ENCODE peak calls at places on chromosomes 11 and 22, in eight cellular contexts. One of them, this sample, is unnamed.

GRCh38 chr11:20360650-20361049 is 2.9 kb upstream of the HTATIP2 start:
- DNase-seq in coronary artery: no peak
- DNase-seq in Calu3: peak; percentile 69
- DNase-seq in nephron progenitor cell: no peak
- DNase-seq in CD4-positive, alpha-beta T cell: peak; percentile 3
- DNase-seq in NCI-H1694 treated with DMSO at 0.1 percent for 48 hours: no peak
- DNase-seq in stimulated activated CD8-positive, alpha-beta memory T cell treated with anti-CD3 and anti-CD28 coated beads, Interleukin-4, amount 100 ng/mL, for 1 hour: no peak
- DNase-seq in pancreas: no peak
- DNase-seq in this sample: no peak

GRCh38 chr11:130817608-130817944 is 98.7 kb downstream of the SNX19 start:
- DNase-seq in coronary artery: no peak
- DNase-seq in Calu3: no peak
- DNase-seq in nephron progenitor cell: no peak
- DNase-seq in CD4-positive, alpha-beta T cell: no peak
- DNase-seq in NCI-H1694 treated with DMSO at 0.1 percent for 48 hours: no peak
- DNase-seq in stimulated activated CD8-positive, alpha-beta memory T cell treated with anti-CD3 and anti-CD28 coated beads, Interleukin-4, amount 100 ng/mL, for 1 hour: no peak
- DNase-seq in pancreas: no peak
- DNase-seq in this sample: no peak

GRCh38 chr11:76859708-76860233 is 947 bp upstream of the ACER3 start:
- DNase-seq in coronary artery: no peak
- DNase-seq in Calu3: no peak
- DNase-seq in nephron progenitor cell: no peak
- DNase-seq in CD4-positive, alpha-beta T cell: no peak
- DNase-seq in NCI-H1694 treated with DMSO at 0.1 percent for 48 hours: no peak
- DNase-seq in stimulated activated CD8-positive, alpha-beta memory T cell treated with anti-CD3 and anti-CD28 coated beads, Interleukin-4, amount 100 ng/mL, for 1 hour: no peak
- DNase-seq in pancreas: no peak
- DNase-seq in this sample: no peak

GRCh38 chr11:108278546-108278945 is 55.7 kb downstream of the ATM start:
- DNase-seq in coronary artery: no peak
- DNase-seq in Calu3: no peak
- DNase-seq in nephron progenitor cell: no peak
- DNase-seq in CD4-positive, alpha-beta T cell: no peak
- DNase-seq in NCI-H1694 treated with DMSO at 0.1 percent for 48 hours: no peak
- DNase-seq in stimulated activated CD8-positive, alpha-beta memory T cell treated with anti-CD3 and anti-CD28 coated beads, Interleukin-4, amount 100 ng/mL, for 1 hour: no peak
- DNase-seq in pancreas: peak; percentile 1
- DNase-seq in this sample: no peak

GRCh38 chr11:107969219-107969618 is 39.5 kb upstream of the CUL5 start:
- DNase-seq in coronary artery: no peak
- DNase-seq in Calu3: no peak
- DNase-seq in nephron progenitor cell: no peak
- DNase-seq in CD4-positive, alpha-beta T cell: no peak
- DNase-seq in NCI-H1694 treated with DMSO at 0.1 percent for 48 hours: no peak
- DNase-seq in stimulated activated CD8-positive, alpha-beta memory T cell treated with anti-CD3 and anti-CD28 coated beads, Interleukin-4, amount 100 ng/mL, for 1 hour: no peak
- DNase-seq in pancreas: no peak
- DNase-seq in this sample: no peak

GRCh38 chr11:64970731-64971151 is 1.2 kb downstream of the MAJIN start:
- DNase-seq in coronary artery: no peak
- DNase-seq in Calu3: peak; percentile 68
- DNase-seq in nephron progenitor cell: no peak
- DNase-seq in CD4-positive, alpha-beta T cell: peak; percentile 5
- DNase-seq in NCI-H1694 treated with DMSO at 0.1 percent for 48 hours: no peak
- DNase-seq in stimulated activated CD8-positive, alpha-beta memory T cell treated with anti-CD3 and anti-CD28 coated beads, Interleukin-4, amount 100 ng/mL, for 1 hour: no peak
- DNase-seq in pancreas: no peak
- DNase-seq in this sample: no peak

GRCh38 chr11:85953491-85954143 is 98.4 kb downstream of the CCDC83 start:
- DNase-seq in coronary artery: no peak
- DNase-seq in Calu3: no peak
- DNase-seq in nephron progenitor cell: no peak
- DNase-seq in CD4-positive, alpha-beta T cell: no peak
- DNase-seq in NCI-H1694 treated with DMSO at 0.1 percent for 48 hours: no peak
- DNase-seq in stimulated activated CD8-positive, alpha-beta memory T cell treated with anti-CD3 and anti-CD28 coated beads, Interleukin-4, amount 100 ng/mL, for 1 hour: no peak
- DNase-seq in pancreas: no peak
- DNase-seq in this sample: no peak

GRCh38 chr11:130160460-130161090 is 993 bp downstream of the ST14 start:
- DNase-seq in coronary artery: no peak
- DNase-seq in Calu3: no peak
- DNase-seq in nephron progenitor cell: no peak
- DNase-seq in CD4-positive, alpha-beta T cell: no peak
- DNase-seq in NCI-H1694 treated with DMSO at 0.1 percent for 48 hours: no peak
- DNase-seq in stimulated activated CD8-positive, alpha-beta memory T cell treated with anti-CD3 and anti-CD28 coated beads, Interleukin-4, amount 100 ng/mL, for 1 hour: no peak
- DNase-seq in pancreas: no peak
- DNase-seq in this sample: no peak

GRCh38 chr11:33857924-33858323 is 34.0 kb downstream of the LMO2 start:
- DNase-seq in coronary artery: no peak
- DNase-seq in Calu3: peak; percentile 78
- DNase-seq in nephron progenitor cell: peak; percentile 85
- DNase-seq in CD4-positive, alpha-beta T cell: peak; percentile 58
- DNase-seq in NCI-H1694 treated with DMSO at 0.1 percent for 48 hours: peak; percentile 55
- DNase-seq in stimulated activated CD8-positive, alpha-beta memory T cell treated with anti-CD3 and anti-CD28 coated beads, Interleukin-4, amount 100 ng/mL, for 1 hour: peak; percentile 41
- DNase-seq in pancreas: peak; percentile 51
- DNase-seq in this sample: peak; percentile 24

GRCh38 chr11:46298699-46299424 is 21.4 kb downstream of the CREB3L1 start:
- DNase-seq in coronary artery: no peak
- DNase-seq in Calu3: no peak
- DNase-seq in nephron progenitor cell: no peak
- DNase-seq in CD4-positive, alpha-beta T cell: no peak
- DNase-seq in NCI-H1694 treated with DMSO at 0.1 percent for 48 hours: no peak
- DNase-seq in stimulated activated CD8-positive, alpha-beta memory T cell treated with anti-CD3 and anti-CD28 coated beads, Interleukin-4, amount 100 ng/mL, for 1 hour: no peak
- DNase-seq in pancreas: no peak
- DNase-seq in this sample: no peak

GRCh38 chr22:42962295-42963230 is 52.4 kb downstream of the PACSIN2 start:
- DNase-seq in coronary artery: no peak
- DNase-seq in Calu3: peak; percentile 77
- DNase-seq in nephron progenitor cell: no peak
- DNase-seq in CD4-positive, alpha-beta T cell: no peak
- DNase-seq in NCI-H1694 treated with DMSO at 0.1 percent for 48 hours: no peak
- DNase-seq in stimulated activated CD8-positive, alpha-beta memory T cell treated with anti-CD3 and anti-CD28 coated beads, Interleukin-4, amount 100 ng/mL, for 1 hour: no peak
- DNase-seq in pancreas: peak; percentile 37
- DNase-seq in this sample: no peak

GRCh38 chr11:2912498-2912897 is 16.7 kb downstream of the PHLDA2 start:
- DNase-seq in coronary artery: no peak
- DNase-seq in Calu3: peak; percentile 98
- DNase-seq in nephron progenitor cell: no peak
- DNase-seq in CD4-positive, alpha-beta T cell: no peak
- DNase-seq in NCI-H1694 treated with DMSO at 0.1 percent for 48 hours: no peak
- DNase-seq in stimulated activated CD8-positive, alpha-beta memory T cell treated with anti-CD3 and anti-CD28 coated beads, Interleukin-4, amount 100 ng/mL, for 1 hour: no peak
- DNase-seq in pancreas: peak; percentile 93
- DNase-seq in this sample: no peak